ENCODE peak calls at places on chromosome 1, in seven cellular contexts. One of them, this sample, is unnamed.

GRCh38 chr1:244844155-244845121 is 9.0 kb downstream of the COX20 start:
- DNase-seq in T47D: no peak
- DNase-seq in activated CD8-positive, alpha-beta memory T cell treated with anti-CD3 and anti-CD28 coated beads, Interleukin-2, amount 10 ng/mL, durations not matched to agents 7 days and 5 days: no peak
- DNase-seq in progenitor cell of endocrine pancreas: no peak
- DNase-seq in epithelial cell of esophagus: no peak
- DNase-seq in NCI-H774: no peak
- DNase-seq in OCI-LY7: no peak
- DNase-seq in this sample: no peak

GRCh38 chr1:48627467-48627866 is 149.2 kb downstream of the BEND5 start:
- DNase-seq in NCI-H774: peak; percentile 76
- DNase-seq in T47D: no peak
- DNase-seq in progenitor cell of endocrine pancreas: no peak
- DNase-seq in activated CD8-positive, alpha-beta memory T cell treated with anti-CD3 and anti-CD28 coated beads, Interleukin-2, amount 10 ng/mL, durations not matched to agents 7 days and 5 days: no peak
- DNase-seq in OCI-LY7: no peak
- DNase-seq in epithelial cell of esophagus: no peak
- DNase-seq in this sample: no peak

GRCh38 chr1:234611799-234612351 is 1.9 kb upstream of the IRF2BP2 start:
- DNase-seq in activated CD8-positive, alpha-beta memory T cell treated with anti-CD3 and anti-CD28 coated beads, Interleukin-2, amount 10 ng/mL, durations not matched to agents 7 days and 5 days: peak; percentile 48
- DNase-seq in progenitor cell of endocrine pancreas: no peak
- DNase-seq in NCI-H774: no peak
- DNase-seq in T47D: no peak
- DNase-seq in epithelial cell of esophagus: no peak
- DNase-seq in OCI-LY7: peak; percentile 28
- DNase-seq in this sample: peak; percentile 36

GRCh38 chr1:56915960-56916359 is 49.9 kb downstream of the C8B start:
- DNase-seq in activated CD8-positive, alpha-beta memory T cell treated with anti-CD3 and anti-CD28 coated beads, Interleukin-2, amount 10 ng/mL, durations not matched to agents 7 days and 5 days: no peak
- DNase-seq in epithelial cell of esophagus: peak; percentile 38
- DNase-seq in progenitor cell of endocrine pancreas: no peak
- DNase-seq in OCI-LY7: no peak
- DNase-seq in NCI-H774: no peak
- DNase-seq in T47D: no peak
- DNase-seq in this sample: no peak

GRCh38 chr1:234969630-234970370 is 158.8 kb downstream of the TOMM20 start:
- DNase-seq in NCI-H774: peak; percentile 76
- DNase-seq in progenitor cell of endocrine pancreas: peak; percentile 47
- DNase-seq in epithelial cell of esophagus: peak; percentile 54
- DNase-seq in T47D: no peak
- DNase-seq in OCI-LY7: no peak
- DNase-seq in activated CD8-positive, alpha-beta memory T cell treated with anti-CD3 and anti-CD28 coated beads, Interleukin-2, amount 10 ng/mL, durations not matched to agents 7 days and 5 days: no peak
- DNase-seq in this sample: no peak

GRCh38 chr1:101394041-101394440 is 157.2 kb downstream of the S1PR1 start:
- DNase-seq in T47D: no peak
- DNase-seq in NCI-H774: no peak
- DNase-seq in activated CD8-positive, alpha-beta memory T cell treated with anti-CD3 and anti-CD28 coated beads, Interleukin-2, amount 10 ng/mL, durations not matched to agents 7 days and 5 days: no peak
- DNase-seq in progenitor cell of endocrine pancreas: no peak
- DNase-seq in OCI-LY7: no peak
- DNase-seq in epithelial cell of esophagus: peak; percentile 10
- DNase-seq in this sample: no peak

GRCh38 chr1:12051361-12051760 is 11.7 kb upstream of the TNFRSF8 start:
- DNase-seq in T47D: no peak
- DNase-seq in OCI-LY7: no peak
- DNase-seq in activated CD8-positive, alpha-beta memory T cell treated with anti-CD3 and anti-CD28 coated beads, Interleukin-2, amount 10 ng/mL, durations not matched to agents 7 days and 5 days: no peak
- DNase-seq in NCI-H774: no peak
- DNase-seq in epithelial cell of esophagus: no peak
- DNase-seq in progenitor cell of endocrine pancreas: no peak
- DNase-seq in this sample: no peak

GRCh38 chr1:45304311-45305081 is 22.2 kb upstream of the HPDL start:
- DNase-seq in epithelial cell of esophagus: no peak
- DNase-seq in OCI-LY7: peak; percentile 52
- DNase-seq in activated CD8-positive, alpha-beta memory T cell treated with anti-CD3 and anti-CD28 coated beads, Interleukin-2, amount 10 ng/mL, durations not matched to agents 7 days and 5 days: no peak
- DNase-seq in NCI-H774: no peak
- DNase-seq in T47D: no peak
- DNase-seq in progenitor cell of endocrine pancreas: no peak
- DNase-seq in this sample: no peak

GRCh38 chr1:2375246-2375922 is 16.0 kb downstream of the MORN1 start:
- DNase-seq in activated CD8-positive, alpha-beta memory T cell treated with anti-CD3 and anti-CD28 coated beads, Interleukin-2, amount 10 ng/mL, durations not matched to agents 7 days and 5 days: no peak
- DNase-seq in OCI-LY7: no peak
- DNase-seq in T47D: no peak
- DNase-seq in progenitor cell of endocrine pancreas: no peak
- DNase-seq in epithelial cell of esophagus: no peak
- DNase-seq in NCI-H774: no peak
- DNase-seq in this sample: no peak

GRCh38 chr1:160579216-160579701 is at the start of gene CD84:
- DNase-seq in epithelial cell of esophagus: no peak
- DNase-seq in activated CD8-positive, alpha-beta memory T cell treated with anti-CD3 and anti-CD28 coated beads, Interleukin-2, amount 10 ng/mL, durations not matched to agents 7 days and 5 days: peak; percentile 46
- DNase-seq in T47D: no peak
- DNase-seq in OCI-LY7: peak; percentile 64
- DNase-seq in NCI-H774: no peak
- DNase-seq in progenitor cell of endocrine pancreas: no peak
- DNase-seq in this sample: no peak

GRCh38 chr1:93988634-93989350 is 79.6 kb upstream of the GCLM start:
- DNase-seq in T47D: no peak
- DNase-seq in NCI-H774: no peak
- DNase-seq in progenitor cell of endocrine pancreas: no peak
- DNase-seq in epithelial cell of esophagus: peak; percentile 98
- DNase-seq in OCI-LY7: no peak
- DNase-seq in activated CD8-positive, alpha-beta memory T cell treated with anti-CD3 and anti-CD28 coated beads, Interleukin-2, amount 10 ng/mL, durations not matched to agents 7 days and 5 days: no peak
- DNase-seq in this sample: no peak

GRCh38 chr1:208919371-208919770 is 664.1 kb upstream of the CAMK1G start:
- DNase-seq in activated CD8-positive, alpha-beta memory T cell treated with anti-CD3 and anti-CD28 coated beads, Interleukin-2, amount 10 ng/mL, durations not matched to agents 7 days and 5 days: no peak
- DNase-seq in NCI-H774: no peak
- DNase-seq in T47D: no peak
- DNase-seq in epithelial cell of esophagus: peak; percentile 79
- DNase-seq in OCI-LY7: no peak
- DNase-seq in progenitor cell of endocrine pancreas: no peak
- DNase-seq in this sample: no peak

GRCh38 chr1:235160395-235160964 is 570 bp downstream of the RBM34 start:
- DNase-seq in epithelial cell of esophagus: peak; percentile 65
- DNase-seq in NCI-H774: no peak
- DNase-seq in activated CD8-positive, alpha-beta memory T cell treated with anti-CD3 and anti-CD28 coated beads, Interleukin-2, amount 10 ng/mL, durations not matched to agents 7 days and 5 days: no peak
- DNase-seq in T47D: no peak
- DNase-seq in OCI-LY7: peak; percentile 80
- DNase-seq in progenitor cell of endocrine pancreas: no peak
- DNase-seq in this sample: peak; percentile 46

GRCh38 chr1:46369542-46370213 is 24.4 kb upstream of the FAAH start:
- DNase-seq in OCI-LY7: no peak
- DNase-seq in NCI-H774: no peak
- DNase-seq in epithelial cell of esophagus: peak; percentile 16
- DNase-seq in progenitor cell of endocrine pancreas: no peak
- DNase-seq in activated CD8-positive, alpha-beta memory T cell treated with anti-CD3 and anti-CD28 coated beads, Interleukin-2, amount 10 ng/mL, durations not matched to agents 7 days and 5 days: no peak
- DNase-seq in T47D: no peak
- DNase-seq in this sample: no peak

GRCh38 chr1:224594360-224594759 is 21.8 kb upstream of the CNIH3 start:
- DNase-seq in T47D: no peak
- DNase-seq in OCI-LY7: no peak
- DNase-seq in epithelial cell of esophagus: no peak
- DNase-seq in NCI-H774: no peak
- DNase-seq in progenitor cell of endocrine pancreas: no peak
- DNase-seq in activated CD8-positive, alpha-beta memory T cell treated with anti-CD3 and anti-CD28 coated beads, Interleukin-2, amount 10 ng/mL, durations not matched to agents 7 days and 5 days: no peak
- DNase-seq in this sample: no peak

GRCh38 chr1:236058141-236058626 is 6.7 kb downstream of the NID1 start:
- DNase-seq in progenitor cell of endocrine pancreas: no peak
- DNase-seq in epithelial cell of esophagus: no peak
- DNase-seq in T47D: no peak
- DNase-seq in OCI-LY7: no peak
- DNase-seq in NCI-H774: no peak
- DNase-seq in activated CD8-positive, alpha-beta memory T cell treated with anti-CD3 and anti-CD28 coated beads, Interleukin-2, amount 10 ng/mL, durations not matched to agents 7 days and 5 days: no peak
- DNase-seq in this sample: no peak

GRCh38 chr1:121587777-121588176 is 403.0 kb downstream of the SRGAP2C start:
- DNase-seq in epithelial cell of esophagus: peak; percentile 75
- DNase-seq in progenitor cell of endocrine pancreas: no peak
- DNase-seq in NCI-H774: no peak
- DNase-seq in OCI-LY7: no peak
- DNase-seq in activated CD8-positive, alpha-beta memory T cell treated with anti-CD3 and anti-CD28 coated beads, Interleukin-2, amount 10 ng/mL, durations not matched to agents 7 days and 5 days: no peak
- DNase-seq in T47D: no peak
- DNase-seq in this sample: no peak

GRCh38 chr1:75133754-75134655 is at the start of gene LHX8:
- DNase-seq in activated CD8-positive, alpha-beta memory T cell treated with anti-CD3 and anti-CD28 coated beads, Interleukin-2, amount 10 ng/mL, durations not matched to agents 7 days and 5 days: no peak
- DNase-seq in epithelial cell of esophagus: no peak
- DNase-seq in OCI-LY7: no peak
- DNase-seq in progenitor cell of endocrine pancreas: no peak
- DNase-seq in T47D: no peak
- DNase-seq in NCI-H774: no peak
- DNase-seq in this sample: no peak

This sample was measured in LoVo.